ENCODE peak calls at places on chromosome 6, in five cellular contexts. One of them, this sample, is unnamed.

GRCh38 chr6:130620338-130620781 is 206.8 kb upstream of the SMLR1 start:
- DNase-seq in MM.1S: no peak
- DNase-seq in stimulated activated CD8-positive, alpha-beta memory T cell treated with anti-CD3 and anti-CD28 coated beads, Interleukin-2, amount 100 ng/mL, for 1 hour: no peak
- DNase-seq in T-helper 2 cell: peak; percentile 90
- DNase-seq in CD8-positive, alpha-beta T cell: no peak
- DNase-seq in this sample: no peak

GRCh38 chr6:124389127-124389526 is 573.1 kb upstream of the RNF217 start:
- DNase-seq in MM.1S: no peak
- DNase-seq in stimulated activated CD8-positive, alpha-beta memory T cell treated with anti-CD3 and anti-CD28 coated beads, Interleukin-2, amount 100 ng/mL, for 1 hour: no peak
- DNase-seq in T-helper 2 cell: no peak
- DNase-seq in CD8-positive, alpha-beta T cell: no peak
- DNase-seq in this sample: no peak

GRCh38 chr6:36126121-36126520 is 4.2 kb upstream of the MAPK13 start:
- DNase-seq in MM.1S: no peak
- DNase-seq in stimulated activated CD8-positive, alpha-beta memory T cell treated with anti-CD3 and anti-CD28 coated beads, Interleukin-2, amount 100 ng/mL, for 1 hour: no peak
- DNase-seq in T-helper 2 cell: no peak
- DNase-seq in CD8-positive, alpha-beta T cell: no peak
- DNase-seq in this sample: no peak

GRCh38 chr6:14524319-14524718 is 406.7 kb downstream of the CD83 start:
- DNase-seq in MM.1S: no peak
- DNase-seq in stimulated activated CD8-positive, alpha-beta memory T cell treated with anti-CD3 and anti-CD28 coated beads, Interleukin-2, amount 100 ng/mL, for 1 hour: no peak
- DNase-seq in T-helper 2 cell: no peak
- DNase-seq in CD8-positive, alpha-beta T cell: no peak
- DNase-seq in this sample: no peak

GRCh38 chr6:19380287-19380686 is 456.9 kb upstream of the ID4 start:
- DNase-seq in MM.1S: no peak
- DNase-seq in stimulated activated CD8-positive, alpha-beta memory T cell treated with anti-CD3 and anti-CD28 coated beads, Interleukin-2, amount 100 ng/mL, for 1 hour: no peak
- DNase-seq in T-helper 2 cell: no peak
- DNase-seq in CD8-positive, alpha-beta T cell: no peak
- DNase-seq in this sample: no peak

GRCh38 chr6:4615891-4616290 is 160.3 kb upstream of the CDYL start:
- DNase-seq in MM.1S: no peak
- DNase-seq in stimulated activated CD8-positive, alpha-beta memory T cell treated with anti-CD3 and anti-CD28 coated beads, Interleukin-2, amount 100 ng/mL, for 1 hour: no peak
- DNase-seq in T-helper 2 cell: no peak
- DNase-seq in CD8-positive, alpha-beta T cell: no peak
- DNase-seq in this sample: no peak

GRCh38 chr6:169891421-169891820 is 140.0 kb downstream of the ERMARD start:
- DNase-seq in MM.1S: no peak
- DNase-seq in stimulated activated CD8-positive, alpha-beta memory T cell treated with anti-CD3 and anti-CD28 coated beads, Interleukin-2, amount 100 ng/mL, for 1 hour: no peak
- DNase-seq in T-helper 2 cell: no peak
- DNase-seq in CD8-positive, alpha-beta T cell: no peak
- DNase-seq in this sample: no peak

GRCh38 chr6:90103056-90103793 is 193.4 kb downstream of the BACH2 start:
- DNase-seq in MM.1S: peak; percentile 63
- DNase-seq in stimulated activated CD8-positive, alpha-beta memory T cell treated with anti-CD3 and anti-CD28 coated beads, Interleukin-2, amount 100 ng/mL, for 1 hour: no peak
- DNase-seq in T-helper 2 cell: peak; percentile 81
- DNase-seq in CD8-positive, alpha-beta T cell: no peak
- DNase-seq in this sample: peak; percentile 54

GRCh38 chr6:152124432-152125074 is 317.1 kb downstream of the ESR1 start:
- DNase-seq in MM.1S: peak; percentile 39
- DNase-seq in stimulated activated CD8-positive, alpha-beta memory T cell treated with anti-CD3 and anti-CD28 coated beads, Interleukin-2, amount 100 ng/mL, for 1 hour: no peak
- DNase-seq in T-helper 2 cell: peak; percentile 16
- DNase-seq in CD8-positive, alpha-beta T cell: no peak
- DNase-seq in this sample: peak; percentile 15

GRCh38 chr6:10759312-10759839 is 11.8 kb downstream of the TMEM14B start:
- DNase-seq in MM.1S: peak; percentile 36
- DNase-seq in stimulated activated CD8-positive, alpha-beta memory T cell treated with anti-CD3 and anti-CD28 coated beads, Interleukin-2, amount 100 ng/mL, for 1 hour: no peak
- DNase-seq in T-helper 2 cell: peak; percentile 58
- DNase-seq in CD8-positive, alpha-beta T cell: no peak
- DNase-seq in this sample: no peak

GRCh38 chr6:140050232-140050995 is 676.0 kb upstream of the CITED2 start:
- DNase-seq in MM.1S: no peak
- DNase-seq in stimulated activated CD8-positive, alpha-beta memory T cell treated with anti-CD3 and anti-CD28 coated beads, Interleukin-2, amount 100 ng/mL, for 1 hour: no peak
- DNase-seq in T-helper 2 cell: no peak
- DNase-seq in CD8-positive, alpha-beta T cell: no peak
- DNase-seq in this sample: no peak

GRCh38 chr6:161890133-161890833 is 616.4 kb upstream of the AGPAT4 start:
- DNase-seq in MM.1S: no peak
- DNase-seq in stimulated activated CD8-positive, alpha-beta memory T cell treated with anti-CD3 and anti-CD28 coated beads, Interleukin-2, amount 100 ng/mL, for 1 hour: no peak
- DNase-seq in T-helper 2 cell: no peak
- DNase-seq in CD8-positive, alpha-beta T cell: no peak
- DNase-seq in this sample: no peak

GRCh38 chr6:34021001-34021838 is 124.7 kb downstream of the GRM4 start:
- DNase-seq in MM.1S: no peak
- DNase-seq in stimulated activated CD8-positive, alpha-beta memory T cell treated with anti-CD3 and anti-CD28 coated beads, Interleukin-2, amount 100 ng/mL, for 1 hour: no peak
- DNase-seq in T-helper 2 cell: no peak
- DNase-seq in CD8-positive, alpha-beta T cell: no peak
- DNase-seq in this sample: no peak

GRCh38 chr6:113011803-113012202 is 664.7 kb downstream of the RFPL4B start:
- DNase-seq in MM.1S: no peak
- DNase-seq in stimulated activated CD8-positive, alpha-beta memory T cell treated with anti-CD3 and anti-CD28 coated beads, Interleukin-2, amount 100 ng/mL, for 1 hour: no peak
- DNase-seq in T-helper 2 cell: no peak
- DNase-seq in CD8-positive, alpha-beta T cell: no peak
- DNase-seq in this sample: no peak

GRCh38 chr6:167827588-167828324 is 1.0 kb downstream of the AFDN start:
- DNase-seq in MM.1S: peak; percentile 48
- DNase-seq in stimulated activated CD8-positive, alpha-beta memory T cell treated with anti-CD3 and anti-CD28 coated beads, Interleukin-2, amount 100 ng/mL, for 1 hour: no peak
- DNase-seq in T-helper 2 cell: peak; percentile 34
- DNase-seq in CD8-positive, alpha-beta T cell: peak; percentile 23
- DNase-seq in this sample: peak; percentile 55

GRCh38 chr6:33126101-33126714 is 50.4 kb downstream of the HLA-DPB1 start:
- DNase-seq in MM.1S: peak; percentile 67
- DNase-seq in stimulated activated CD8-positive, alpha-beta memory T cell treated with anti-CD3 and anti-CD28 coated beads, Interleukin-2, amount 100 ng/mL, for 1 hour: peak; percentile 55
- DNase-seq in T-helper 2 cell: peak; percentile 42
- DNase-seq in CD8-positive, alpha-beta T cell: peak; percentile 71
- DNase-seq in this sample: peak; percentile 57

GRCh38 chr6:151652338-151652737 is 155.1 kb upstream of the ESR1 start:
- DNase-seq in MM.1S: no peak
- DNase-seq in stimulated activated CD8-positive, alpha-beta memory T cell treated with anti-CD3 and anti-CD28 coated beads, Interleukin-2, amount 100 ng/mL, for 1 hour: no peak
- DNase-seq in T-helper 2 cell: no peak
- DNase-seq in CD8-positive, alpha-beta T cell: no peak
- DNase-seq in this sample: no peak

GRCh38 chr6:31175961-31176360 is 5.5 kb upstream of the POU5F1 start:
- DNase-seq in MM.1S: no peak
- DNase-seq in stimulated activated CD8-positive, alpha-beta memory T cell treated with anti-CD3 and anti-CD28 coated beads, Interleukin-2, amount 100 ng/mL, for 1 hour: no peak
- DNase-seq in T-helper 2 cell: peak; percentile 53
- DNase-seq in CD8-positive, alpha-beta T cell: no peak
- DNase-seq in this sample: no peak

GRCh38 chr6:117352466-117353081 is 73.2 kb downstream of the ROS1 start:
- DNase-seq in MM.1S: peak; percentile 32
- DNase-seq in stimulated activated CD8-positive, alpha-beta memory T cell treated with anti-CD3 and anti-CD28 coated beads, Interleukin-2, amount 100 ng/mL, for 1 hour: no peak
- DNase-seq in T-helper 2 cell: peak; percentile 10
- DNase-seq in CD8-positive, alpha-beta T cell: no peak
- DNase-seq in this sample: no peak

GRCh38 chr6:34890526-34890910 is 1.5 kb downstream of the ANKS1A start:
- DNase-seq in MM.1S: no peak
- DNase-seq in stimulated activated CD8-positive, alpha-beta memory T cell treated with anti-CD3 and anti-CD28 coated beads, Interleukin-2, amount 100 ng/mL, for 1 hour: no peak
- DNase-seq in T-helper 2 cell: no peak
- DNase-seq in CD8-positive, alpha-beta T cell: no peak
- DNase-seq in this sample: no peak

GRCh38 chr6:95249661-95250060 is 327.7 kb upstream of the MANEA start:
- DNase-seq in MM.1S: no peak
- DNase-seq in stimulated activated CD8-positive, alpha-beta memory T cell treated with anti-CD3 and anti-CD28 coated beads, Interleukin-2, amount 100 ng/mL, for 1 hour: no peak
- DNase-seq in T-helper 2 cell: no peak
- DNase-seq in CD8-positive, alpha-beta T cell: no peak
- DNase-seq in this sample: no peak

This sample was measured in memory B cell.